ENCODE peak calls at places on chromosomes 4 and X, in five cellular contexts. Z is transverse colon, Q is pancreas, C is right lobe of liver, E is caudate nucleus. Y is an unnamed sample.

GRCh38 chrX:151393514-151393913 is 3.5 kb upstream of the VMA21 start:
- DNase-seq in Z (no peak), Q (no peak), C (no peak), E (no peak), Y (no peak)

GRCh38 chrX:31349515-31349914 is 277.7 kb upstream of the FTHL17 start:
- DNase-seq in Z (no peak), Q (no peak), C (no peak), E (no peak), Y (no peak)

GRCh38 chr4:87880106-87880505 is 47.3 kb downstream of the MEPE start:
- DNase-seq in Z (no peak), Q (no peak), C (no peak), E (no peak), Y (no peak)

GRCh38 chrX:23952984-23953907 is 45.4 kb downstream of the CXorf58 start:
- DNase-seq in Z (no peak), Q (no peak), C (no peak), E (no peak), Y (no peak)

GRCh38 chr4:98527528-98527927 is 130.9 kb downstream of the TSPAN5 start:
- DNase-seq in Z (no peak), Q (no peak), C (no peak), E (no peak), Y (no peak)

GRCh38 chr4:76246025-76246424 is 5.5 kb upstream of the FAM47E start:
- DNase-seq in Z (no peak), Q (no peak), C (no peak), E (no peak), Y (no peak)

GRCh38 chrX:63812826-63813225 is 27.8 kb upstream of the ARHGEF9 start:
- DNase-seq in Z (no peak), Q (no peak), C (no peak), E (no peak), Y (no peak)

GRCh38 chrX:84956304-84956703 is 47.4 kb upstream of the APOOL start:
- DNase-seq in Z (no peak), Q (no peak), C (no peak), E (no peak), Y (no peak)

GRCh38 chrX:9942086-9942485 is 25.1 kb upstream of the CLDN34 start:
- DNase-seq in Z (peak), Q (no peak), C (no peak), E (no peak), Y (no peak)

GRCh38 chr4:164748375-164748774 is 5.6 kb upstream of the SMIM31 start:
- DNase-seq in Z (no peak), Q (no peak), C (no peak), E (no peak), Y (no peak)

GRCh38 chr4:56611501-56611900 is 69.6 kb downstream of the HOPX start:
- DNase-seq in Z (no peak), Q (no peak), C (no peak), E (no peak), Y (no peak)

GRCh38 chr4:10461091-10461849 is 4.0 kb upstream of the ZNF518B start:
- DNase-seq in Z (peak), Q (peak), C (peak), E (no peak), Y (peak)

GRCh38 chr4:186204103-186204559 is 12.8 kb downstream of the CYP4V2 start:
- DNase-seq in Z (peak), Q (no peak), C (no peak), E (peak), Y (no peak)

GRCh38 chrX:38803609-38804480 is 2.6 kb downstream of the MID1IP1 start:
- DNase-seq in Z (peak), Q (peak), C (peak), E (peak), Y (peak)

GRCh38 chrX:109773374-109773773 is 40.3 kb upstream of the ACSL4 start:
- DNase-seq in Z (no peak), Q (no peak), C (no peak), E (no peak), Y (no peak)

GRCh38 chr4:107304699-107305286 is 268.7 kb upstream of the DKK2 start:
- DNase-seq in Z (no peak), Q (no peak), C (no peak), E (no peak), Y (no peak)

GRCh38 chrX:138845791-138846190 is 134.3 kb upstream of the FGF13 start:
- DNase-seq in Z (no peak), Q (no peak), C (no peak), E (no peak), Y (no peak)

GRCh38 chr4:13559414-13559813 is 15.1 kb upstream of the NKX3-2 start:
- DNase-seq in Z (no peak), Q (no peak), C (no peak), E (no peak), Y (no peak)

GRCh38 chr4:106329027-106329618 is 12.8 kb downstream of the AIMP1 start:
- DNase-seq in Z (no peak), Q (no peak), C (no peak), E (no peak), Y (no peak)

GRCh38 chrX:39261446-39262147 is 460.3 kb downstream of the MID1IP1 start:
- DNase-seq in Z (no peak), Q (no peak), C (no peak), E (no peak), Y (no peak)

GRCh38 chr4:177339794-177340374 is 30.2 kb downstream of the NEIL3 start:
- DNase-seq in Z (no peak), Q (no peak), C (no peak), E (no peak), Y (no peak)

GRCh38 chr4:142585411-142585810 is 260.7 kb downstream of the INPP4B start:
- DNase-seq in Z (no peak), Q (no peak), C (no peak), E (no peak), Y (no peak)

GRCh38 chrX:96102997-96103396 is 581.6 kb upstream of the DIAPH2 start:
- DNase-seq in Z (no peak), Q (no peak), C (peak), E (no peak), Y (peak)

GRCh38 chr4:109801099-109801789 is 555 bp downstream of the CFI start:
- DNase-seq in Z (no peak), Q (no peak), C (no peak), E (no peak), Y (no peak)

GRCh38 chr4:41594439-41594838 is 56.5 kb downstream of the LIMCH1 start:
- DNase-seq in Z (no peak), Q (no peak), C (no peak), E (peak), Y (peak)

GRCh38 chr4:41587286-41587685 is 49.3 kb downstream of the LIMCH1 start:
- DNase-seq in Z (no peak), Q (no peak), C (no peak), E (no peak), Y (no peak)

GRCh38 chr4:41590591-41590990 is 52.6 kb downstream of the LIMCH1 start:
- DNase-seq in Z (no peak), Q (peak), C (no peak), E (no peak), Y (peak)
- H3K27ac ChIP-seq in Z (no peak), Q (no peak), C (no peak), E (no peak), Y (peak)

GRCh38 chrX:42941671-42942070 is 163.7 kb upstream of the PPP1R2C start:
- DNase-seq in Z (no peak), Q (no peak), C (no peak), E (no peak), Y (no peak)
- H3K27ac ChIP-seq in Z (no peak), Q (no peak), C (no peak), E (no peak), Y (no peak)

GRCh38 chrX:154549766-154550165 is 2.3 kb downstream of the IKBKG start:
- DNase-seq in Z (no peak), Q (no peak), C (no peak), E (no peak), Y (no peak)
- H3K27ac ChIP-seq in Z (no peak), Q (no peak), C (no peak), E (no peak), Y (no peak)

GRCh38 chr4:21097865-21098264 is 397.6 kb downstream of the PACRGL start:
- DNase-seq in Z (no peak), Q (no peak), C (no peak), E (no peak), Y (no peak)

GRCh38 chr4:21097026-21097425 is 396.8 kb downstream of the PACRGL start:
- DNase-seq in Z (no peak), Q (no peak), C (no peak), E (no peak), Y (no peak)

GRCh38 chr4:21102667-21103066 is 402.4 kb downstream of the PACRGL start:
- DNase-seq in Z (no peak), Q (no peak), C (no peak), E (no peak), Y (no peak)
- H3K27ac ChIP-seq in Z (no peak), Q (no peak), C (no peak), E (no peak), Y (no peak)

GRCh38 chr4:48908687-48909086 is 2.1 kb upstream of the OCIAD2 start:
- DNase-seq in Z (no peak), Q (no peak), C (no peak), E (no peak), Y (no peak)
- H3K27ac ChIP-seq in Z (no peak), Q (no peak), C (no peak), E (no peak), Y (no peak)

DNA sequence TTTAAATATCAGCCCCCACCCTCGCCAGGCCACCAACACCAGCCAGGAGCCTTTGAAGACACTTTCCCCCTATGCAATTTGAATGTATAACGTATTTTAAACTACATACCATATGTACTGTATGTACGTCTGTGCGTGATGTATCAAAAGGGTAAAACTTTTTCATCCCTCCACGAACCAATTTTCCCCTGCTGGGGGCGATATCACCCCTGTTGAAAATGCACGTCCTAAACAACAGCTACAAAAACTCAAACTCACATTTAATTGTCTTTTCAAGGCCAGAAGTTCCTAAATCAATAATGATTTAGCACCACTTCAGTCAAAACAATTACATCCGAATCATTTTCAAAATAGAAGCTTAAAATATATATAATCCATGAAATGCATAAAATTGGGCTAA is 1.4 kb downstream of the VEGFD start:
- DNase-seq in Z (no peak), Q (no peak), C (no peak), E (no peak), Y (no peak)
- H3K27ac ChIP-seq in Z (no peak), Q (no peak), C (no peak), E (no peak), Y (no peak)

GRCh38 chr4:184267673-184268573 is 50.2 kb upstream of the ENPP6 start:
- DNase-seq in Z (peak), Q (no peak), C (peak), E (no peak), Y (no peak)
- H3K27ac ChIP-seq in Z (peak), Q (no peak), C (peak), E (peak), Y (no peak)

GRCh38 chrX:78747471-78747870 is at the start of gene LPAR4:
- DNase-seq in Z (no peak), Q (no peak), C (no peak), E (no peak), Y (no peak)
- H3K27ac ChIP-seq in Z (no peak), Q (no peak), C (no peak), E (no peak), Y (no peak)

GRCh38 chr4:154135576-154135975 is 346.7 kb upstream of the SFRP2 start:
- DNase-seq in Z (no peak), Q (no peak), C (no peak), E (no peak), Y (no peak)

GRCh38 chr4:154137320-154137905 is 348.5 kb upstream of the SFRP2 start:
- DNase-seq in Z (no peak), Q (no peak), C (no peak), E (no peak), Y (no peak)

GRCh38 chr4:154132406-154132805 is 343.5 kb upstream of the SFRP2 start:
- DNase-seq in Z (no peak), Q (no peak), C (no peak), E (no peak), Y (no peak)
- H3K27ac ChIP-seq in Z (no peak), Q (no peak), C (no peak), E (no peak), Y (no peak)

GRCh38 chr4:153220709-153221367 is 16.6 kb downstream of the TRIM2 start:
- DNase-seq in Z (no peak), Q (no peak), C (no peak), E (no peak), Y (no peak)
- H3K27ac ChIP-seq in Z (peak), Q (no peak), C (no peak), E (peak), Y (no peak)

Y was measured in thyroid gland.